ENCODE peak calls at places on chromosomes 11 and 22, in four cellular contexts. One of them, this sample, is unnamed.

GRCh38 chr11:108592591-108593213 is 866 bp downstream of the EXPH5 start:
- DNase-seq in astrocyte of the spinal cord: no peak
- DNase-seq in right lobe of liver: peak; percentile 52
- DNase-seq in MM.1S: peak; percentile 30
- DNase-seq in this sample: peak; percentile 5

GRCh38 chr22:29269731-29270474 is 1.8 kb downstream of the EWSR1 start:
- DNase-seq in astrocyte of the spinal cord: peak; percentile 31
- DNase-seq in right lobe of liver: no peak
- DNase-seq in MM.1S: peak; percentile 43
- DNase-seq in this sample: no peak

GRCh38 chr11:73236879-73237278 is 18.8 kb downstream of the P2RY2 start:
- DNase-seq in astrocyte of the spinal cord: no peak
- DNase-seq in right lobe of liver: no peak
- DNase-seq in MM.1S: peak; percentile 44
- DNase-seq in this sample: peak; percentile 46

GRCh38 chr22:49923445-49923844 is 5.0 kb downstream of the CRELD2 start:
- DNase-seq in astrocyte of the spinal cord: no peak
- DNase-seq in right lobe of liver: no peak
- DNase-seq in MM.1S: no peak
- DNase-seq in this sample: no peak

GRCh38 chr11:81420668-81421550 is 1312.8 kb downstream of the FAM181B start:
- DNase-seq in astrocyte of the spinal cord: no peak
- DNase-seq in right lobe of liver: no peak
- DNase-seq in MM.1S: no peak
- DNase-seq in this sample: no peak

GRCh38 chr11:29135504-29135903 is 881.3 kb downstream of the KCNA4 start:
- DNase-seq in astrocyte of the spinal cord: peak; percentile 66
- DNase-seq in right lobe of liver: no peak
- DNase-seq in MM.1S: no peak
- DNase-seq in this sample: no peak

GRCh38 chr11:63671322-63672155 is at the start of gene ATL3:
- DNase-seq in astrocyte of the spinal cord: peak; percentile 97
- DNase-seq in right lobe of liver: peak; percentile 99
- DNase-seq in MM.1S: peak; percentile 96
- DNase-seq in this sample: peak; percentile 98

GRCh38 chr11:114614127-114614720 is 18.6 kb upstream of the NXPE4 start:
- DNase-seq in astrocyte of the spinal cord: no peak
- DNase-seq in right lobe of liver: no peak
- DNase-seq in MM.1S: no peak
- DNase-seq in this sample: no peak

GRCh38 chr11:135074397-135074998 is 662.5 kb upstream of the B3GAT1 start:
- DNase-seq in astrocyte of the spinal cord: no peak
- DNase-seq in right lobe of liver: no peak
- DNase-seq in MM.1S: no peak
- DNase-seq in this sample: peak; percentile 19

GRCh38 chr11:77189588-77190210 is 61.7 kb downstream of the MYO7A start:
- DNase-seq in astrocyte of the spinal cord: no peak
- DNase-seq in right lobe of liver: no peak
- DNase-seq in MM.1S: no peak
- DNase-seq in this sample: no peak

GRCh38 chr11:34457607-34458006 is 18.9 kb downstream of the CAT start:
- DNase-seq in astrocyte of the spinal cord: no peak
- DNase-seq in right lobe of liver: no peak
- DNase-seq in MM.1S: no peak
- DNase-seq in this sample: no peak

GRCh38 chr11:72872012-72872411 is 57.8 kb downstream of the ATG16L2 start:
- DNase-seq in astrocyte of the spinal cord: no peak
- DNase-seq in right lobe of liver: no peak
- DNase-seq in MM.1S: no peak
- DNase-seq in this sample: no peak

GRCh38 chr22:19962246-19962908 is 20.8 kb upstream of the TXNRD2 start:
- DNase-seq in astrocyte of the spinal cord: peak; percentile 76
- DNase-seq in right lobe of liver: peak; percentile 93
- DNase-seq in MM.1S: peak; percentile 87
- DNase-seq in this sample: peak; percentile 89

GRCh38 chr11:93031386-93031785 is 61.9 kb downstream of the MTNR1B start:
- DNase-seq in astrocyte of the spinal cord: peak; percentile 95
- DNase-seq in right lobe of liver: no peak
- DNase-seq in MM.1S: no peak
- DNase-seq in this sample: no peak

GRCh38 chr11:117420598-117420997 is 92.9 kb downstream of the CEP164 start:
- DNase-seq in astrocyte of the spinal cord: no peak
- DNase-seq in right lobe of liver: no peak
- DNase-seq in MM.1S: no peak
- DNase-seq in this sample: no peak

GRCh38 chr22:37017356-37017755 is 1.9 kb downstream of the TST start:
- DNase-seq in astrocyte of the spinal cord: no peak
- DNase-seq in right lobe of liver: peak; percentile 83
- DNase-seq in MM.1S: no peak
- DNase-seq in this sample: no peak

GRCh38 chr11:6468712-6469495 is 4.8 kb downstream of the TRIM3 start:
- DNase-seq in astrocyte of the spinal cord: peak; percentile 86
- DNase-seq in right lobe of liver: peak; percentile 82
- DNase-seq in MM.1S: no peak
- DNase-seq in this sample: peak; percentile 31

GRCh38 chr11:35253237-35253636 is 114.3 kb downstream of the CD44 start:
- DNase-seq in astrocyte of the spinal cord: no peak
- DNase-seq in right lobe of liver: no peak
- DNase-seq in MM.1S: no peak
- DNase-seq in this sample: no peak

GRCh38 chr11:78350101-78350645 is 67.4 kb downstream of the GAB2 start:
- DNase-seq in astrocyte of the spinal cord: peak; percentile 39
- DNase-seq in right lobe of liver: no peak
- DNase-seq in MM.1S: no peak
- DNase-seq in this sample: peak; percentile 51

GRCh38 chr11:76735218-76735480 is 48.0 kb upstream of the TSKU start:
- DNase-seq in astrocyte of the spinal cord: peak; percentile 22
- DNase-seq in right lobe of liver: no peak
- DNase-seq in MM.1S: no peak
- DNase-seq in this sample: no peak

GRCh38 chr11:119376197-119376847 is 5.2 kb downstream of the USP2 start:
- DNase-seq in astrocyte of the spinal cord: no peak
- DNase-seq in right lobe of liver: peak; percentile 81
- DNase-seq in MM.1S: no peak
- DNase-seq in this sample: no peak

GRCh38 chr11:64686466-64687175 is 36.4 kb downstream of the NRXN2 start:
- DNase-seq in astrocyte of the spinal cord: no peak
- DNase-seq in right lobe of liver: no peak
- DNase-seq in MM.1S: no peak
- DNase-seq in this sample: no peak

GRCh38 chr11:120432056-120433018 is 79.2 kb upstream of the GRIK4 start:
- DNase-seq in astrocyte of the spinal cord: peak; percentile 99
- DNase-seq in right lobe of liver: no peak
- DNase-seq in MM.1S: no peak
- DNase-seq in this sample: no peak

GRCh38 chr11:9573775-9574555 is 495 bp downstream of the WEE1 start:
- DNase-seq in astrocyte of the spinal cord: no peak
- DNase-seq in right lobe of liver: peak; percentile 48
- DNase-seq in MM.1S: peak; percentile 42
- DNase-seq in this sample: no peak

GRCh38 chr11:86743223-86744118 is 56.9 kb upstream of the PRSS23 start:
- DNase-seq in astrocyte of the spinal cord: peak; percentile 99
- DNase-seq in right lobe of liver: no peak
- DNase-seq in MM.1S: no peak
- DNase-seq in this sample: no peak

DNA sequence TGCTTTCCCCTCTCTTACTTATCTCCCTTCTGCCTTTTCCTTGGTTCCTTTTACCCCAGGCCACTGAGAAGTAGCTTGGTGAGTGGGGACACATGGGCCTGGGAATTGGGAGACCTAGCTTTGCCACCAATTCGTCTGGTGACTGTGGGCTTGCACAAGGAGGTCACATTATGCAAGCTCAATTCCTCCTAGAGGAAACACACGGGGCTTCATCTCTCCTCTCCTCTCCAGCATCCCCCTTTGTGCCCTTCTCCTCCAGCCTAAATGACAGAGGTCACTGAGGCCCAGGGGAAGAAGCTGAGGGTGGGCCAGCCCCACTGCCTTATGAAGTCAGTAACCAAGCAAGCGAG is 2.2 kb downstream of the CLCF1 start:
- DNase-seq in astrocyte of the spinal cord: no peak
- DNase-seq in right lobe of liver: no peak
- DNase-seq in MM.1S: no peak
- DNase-seq in this sample: no peak
- H3K4me3 ChIP-seq in astrocyte of the spinal cord: no peak overlapping the region
- H3K4me3 ChIP-seq in right lobe of liver: no peak overlapping the region
- H3K4me3 ChIP-seq in MM.1S: no peak overlapping the region
- H3K4me3 ChIP-seq in this sample: no peak overlapping the region

DNA sequence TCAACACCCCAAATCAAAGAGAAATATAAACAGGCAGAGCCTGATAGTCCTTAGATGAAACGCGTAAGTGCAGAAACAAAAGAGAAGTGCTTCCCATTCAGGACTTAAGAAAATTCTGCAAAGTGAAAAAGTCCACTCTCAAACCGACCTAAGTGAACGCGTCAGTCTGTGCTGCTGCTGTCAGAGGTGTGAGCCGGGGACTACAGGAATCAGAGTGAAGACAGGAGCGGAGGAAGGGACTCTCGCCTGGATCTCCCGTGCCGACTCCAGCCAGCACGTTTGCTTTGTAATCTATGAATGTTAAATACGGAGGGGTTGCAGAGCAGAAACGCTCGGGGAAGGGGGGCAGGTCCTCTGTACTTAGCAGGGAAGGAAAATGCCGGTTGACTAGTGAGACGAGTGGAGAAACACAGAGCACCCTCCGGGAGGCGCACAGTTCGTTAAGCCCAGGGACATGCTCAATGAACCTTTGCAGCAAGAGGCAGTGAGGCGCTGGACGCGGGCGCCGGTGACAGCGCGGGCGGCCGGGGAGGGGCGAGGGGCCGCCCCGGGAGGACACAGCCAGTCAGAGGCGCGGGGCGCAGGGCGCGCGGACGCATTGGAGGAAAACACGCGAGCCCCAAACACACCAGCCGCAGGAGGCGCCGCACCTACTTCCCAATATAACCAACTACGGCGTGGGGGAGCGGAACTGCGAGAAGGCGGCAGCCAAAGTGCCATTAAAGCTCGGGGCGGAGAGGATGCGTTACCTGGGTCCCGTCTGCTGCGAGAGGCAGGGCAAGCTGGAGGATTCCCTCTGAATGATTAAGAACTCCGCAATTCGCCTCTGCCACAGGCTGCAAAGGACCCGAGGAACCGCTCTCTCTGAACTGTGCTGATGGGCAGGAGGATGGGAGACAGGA is at the start of gene CNTN5:
- DNase-seq in astrocyte of the spinal cord: peak; percentile 47
- DNase-seq in right lobe of liver: no peak
- DNase-seq in MM.1S: peak; percentile 91
- DNase-seq in this sample: no peak
- TF ChIP-seq CTCF in astrocyte of the spinal cord: no peak
- TF ChIP-seq CTCF in right lobe of liver: no peak
- TF ChIP-seq CTCF in MM.1S: peak; percentile 33
- TF ChIP-seq CTCF in this sample: no peak

DNA sequence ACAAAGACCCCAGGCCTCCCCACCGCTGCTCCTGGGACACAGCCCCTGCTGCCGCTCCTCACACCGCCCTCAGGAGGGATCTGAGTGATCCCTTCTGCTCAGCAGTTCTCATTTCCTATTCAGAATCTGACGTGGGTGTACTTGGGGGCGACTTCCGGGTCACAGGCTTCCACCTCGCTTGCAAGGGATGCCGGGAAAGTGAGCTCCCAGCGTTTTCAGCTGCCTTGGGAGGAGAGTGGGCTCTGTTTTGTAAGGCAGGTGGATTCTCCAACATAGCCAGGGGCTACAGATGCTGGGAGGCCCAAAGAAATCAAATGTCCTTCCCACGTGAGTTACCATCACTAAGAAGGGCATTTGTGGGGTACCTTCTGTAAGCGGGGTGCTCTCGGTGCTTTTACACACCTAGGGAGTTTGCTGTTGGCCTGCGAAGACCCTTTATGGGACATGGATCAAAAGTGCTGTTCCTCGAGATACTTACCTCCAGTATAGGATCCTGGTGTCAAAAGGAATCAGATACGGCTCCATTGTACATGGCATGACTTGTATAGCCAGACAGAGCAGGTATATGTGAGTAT is 9.7 kb upstream of the LRRC10B start:
- DNase-seq in astrocyte of the spinal cord: no peak
- DNase-seq in right lobe of liver: no peak
- DNase-seq in MM.1S: no peak
- DNase-seq in this sample: no peak
- H3K4me3 ChIP-seq in astrocyte of the spinal cord: no peak overlapping the region
- H3K4me3 ChIP-seq in right lobe of liver: no peak overlapping the region
- H3K4me3 ChIP-seq in MM.1S: no peak overlapping the region
- H3K4me3 ChIP-seq in this sample: no peak overlapping the region

GRCh38 chr11:133947298-133947905 is 9.4 kb downstream of the IGSF9B start:
- DNase-seq in astrocyte of the spinal cord: peak; percentile 29
- DNase-seq in right lobe of liver: no peak
- DNase-seq in MM.1S: no peak
- DNase-seq in this sample: peak; percentile 62
- TF ChIP-seq CTCF in astrocyte of the spinal cord: peak; percentile 49
- TF ChIP-seq CTCF in right lobe of liver: no peak
- TF ChIP-seq CTCF in MM.1S: no peak
- TF ChIP-seq CTCF in this sample: peak; percentile 69

DNA sequence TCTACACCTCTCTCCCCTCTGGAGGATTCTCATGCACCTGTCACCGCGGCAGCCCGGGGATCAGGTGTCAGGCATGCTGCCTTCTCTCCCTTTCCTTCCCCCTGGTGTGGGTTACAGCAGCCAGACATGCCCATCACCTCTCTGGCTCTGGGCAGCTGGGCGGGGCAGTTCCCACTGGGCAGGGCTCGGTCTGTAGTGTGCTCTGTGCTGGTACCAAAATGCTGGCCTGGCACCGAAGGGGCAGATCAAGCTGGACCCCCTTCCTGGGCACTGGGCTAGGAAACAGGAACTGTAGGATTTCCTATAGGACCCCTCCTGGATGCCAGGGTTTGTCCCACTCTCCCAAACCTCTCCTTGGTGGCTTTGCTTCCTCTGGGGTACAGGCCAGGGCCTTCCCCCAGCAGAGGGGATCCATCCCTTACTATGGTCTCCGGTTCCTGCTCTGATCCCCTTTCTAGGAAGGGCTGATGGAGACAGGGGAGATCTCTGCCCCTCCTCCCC is 821 bp downstream of the GAL3ST1 start:
- DNase-seq in astrocyte of the spinal cord: no peak
- DNase-seq in right lobe of liver: no peak
- DNase-seq in MM.1S: no peak
- DNase-seq in this sample: no peak
- H3K4me3 ChIP-seq in astrocyte of the spinal cord: no peak overlapping the region
- H3K4me3 ChIP-seq in right lobe of liver: peak overlapping the region; percentile 56
- H3K4me3 ChIP-seq in MM.1S: no peak overlapping the region
- H3K4me3 ChIP-seq in this sample: no peak overlapping the region

GRCh38 chr11:65782816-65783228 is 2.0 kb upstream of the AP5B1 start:
- DNase-seq in astrocyte of the spinal cord: no peak
- DNase-seq in right lobe of liver: no peak
- DNase-seq in MM.1S: peak; percentile 43
- DNase-seq in this sample: no peak

GRCh38 chr11:65780770-65781151 is at the start of gene AP5B1:
- DNase-seq in astrocyte of the spinal cord: peak; percentile 36
- DNase-seq in right lobe of liver: peak; percentile 84
- DNase-seq in MM.1S: peak; percentile 77
- DNase-seq in this sample: peak; percentile 70

GRCh38 chr11:65779919-65780769 is 632 bp downstream of the AP5B1 start:
- DNase-seq in astrocyte of the spinal cord: peak; percentile 80
- DNase-seq in right lobe of liver: peak; percentile 83
- DNase-seq in MM.1S: peak; percentile 83
- DNase-seq in this sample: peak; percentile 80

GRCh38 chr11:65781962-65782815 is 1.4 kb upstream of the AP5B1 start:
- DNase-seq in astrocyte of the spinal cord: no peak
- DNase-seq in right lobe of liver: peak; percentile 46
- DNase-seq in MM.1S: no peak
- DNase-seq in this sample: no peak

GRCh38 chr11:65781152-65781961 is 581 bp upstream of the AP5B1 start:
- DNase-seq in astrocyte of the spinal cord: no peak
- DNase-seq in right lobe of liver: peak; percentile 61
- DNase-seq in MM.1S: no peak
- DNase-seq in this sample: no peak
- TF ChIP-seq CTCF in astrocyte of the spinal cord: no peak
- TF ChIP-seq CTCF in right lobe of liver: peak; percentile 20
- TF ChIP-seq CTCF in MM.1S: no peak
- TF ChIP-seq CTCF in this sample: peak; percentile 51